ENCODE peak calls at places on chromosomes 3 and 15, in nine cellular contexts. K is coronary artery, O is SK-N-SH, H is neural progenitor cell, E is A549, V is colonic mucosa, A is WERI-Rb-1, Q is body of pancreas, W is GM23338. R is an unnamed sample.

GRCh38 chr15:99158626-99159412 is 53.9 kb downstream of the SYNM start:
- DNase-seq in V (no peak), O (no peak), K (peak; percentile 53), W (no peak), A (no peak), H (no peak), Q (no peak), E (no peak), R (no peak)

GRCh38 chr3:193165431-193166120 is 75.4 kb upstream of the PLAAT1 start:
- DNase-seq in Q (no peak), K (no peak), E (no peak), W (no peak), O (no peak), V (no peak), H (no peak), A (no peak), R (no peak)

GRCh38 chr15:59258317-59258716 is 51.7 kb downstream of the LDHAL6B start:
- DNase-seq in Q (no peak), O (no peak), W (no peak), E (no peak), H (no peak), K (no peak), A (no peak), V (no peak), R (no peak)

GRCh38 chr3:159189994-159190669 is 388.3 kb downstream of the MFSD1 start:
- DNase-seq in H (no peak), W (no peak), E (no peak), O (no peak), K (no peak), A (no peak), Q (no peak), V (no peak), R (no peak)

GRCh38 chr3:142987707-142988106 is 13.7 kb upstream of the U2SURP start:
- DNase-seq in V (no peak), Q (no peak), E (no peak), H (peak; percentile 28), A (peak; percentile 46), K (no peak), O (no peak), W (peak; percentile 36), R (no peak)

GRCh38 chr15:64895285-64896065 is 16.2 kb upstream of the ANKDD1A start:
- DNase-seq in Q (no peak), V (no peak), W (no peak), E (no peak), O (no peak), H (no peak), A (no peak), K (no peak), R (peak; percentile 19)

GRCh38 chr3:9732080-9732752 is 681 bp downstream of the BRPF1 start:
- DNase-seq in K (no peak), A (no peak), H (peak; percentile 38), Q (peak; percentile 17), W (peak; percentile 44), V (peak; percentile 34), E (no peak), O (no peak), R (peak; percentile 36)

GRCh38 chr15:85532689-85533088 is 152.3 kb downstream of the AKAP13 start:
- DNase-seq in Q (peak; percentile 69), E (no peak), H (no peak), O (no peak), W (no peak), K (no peak), V (no peak), A (no peak), R (no peak)

GRCh38 chr3:111851511-111851954 is 7.5 kb upstream of the PHLDB2 start:
- DNase-seq in Q (no peak), A (no peak), O (no peak), W (no peak), E (no peak), V (no peak), H (no peak), K (no peak), R (no peak)

GRCh38 chr15:23073890-23074631 is 34.7 kb upstream of the TUBGCP5 start:
- DNase-seq in H (no peak), W (no peak), V (no peak), E (no peak), A (no peak), K (no peak), O (no peak), Q (peak; percentile 66), R (no peak)

GRCh38 chr15:62578960-62579359 is 413.9 kb upstream of the C2CD4B start:
- DNase-seq in W (no peak), V (no peak), O (no peak), A (no peak), H (no peak), Q (no peak), K (no peak), E (no peak), R (no peak)

GRCh38 chr3:124558898-124559649 is 171.2 kb upstream of the UMPS start:
- DNase-seq in O (peak; percentile 60), Q (peak; percentile 71), H (no peak), E (peak; percentile 81), W (no peak), A (peak; percentile 76), K (peak; percentile 92), V (peak; percentile 87), R (no peak)

GRCh38 chr3:86993704-86994103 is 2.8 kb upstream of the VGLL3 start:
- DNase-seq in Q (no peak), V (no peak), K (no peak), A (no peak), E (peak; percentile 83), W (no peak), H (no peak), O (no peak), R (no peak)

GRCh38 chr3:177446160-177446559 is 248.9 kb upstream of the TBL1XR1 start:
- DNase-seq in Q (no peak), V (peak; percentile 52), A (no peak), O (no peak), H (no peak), W (no peak), K (no peak), E (no peak), R (no peak)

GRCh38 chr3:141412936-141413354 is 44.6 kb downstream of the ZBTB38 start:
- DNase-seq in W (no peak), K (peak; percentile 98), Q (peak; percentile 97), V (peak; percentile 73), H (peak; percentile 60), O (no peak), A (no peak), E (peak; percentile 89), R (no peak)

GRCh38 chr3:111194048-111194447 is 122.4 kb downstream of the NECTIN3 start:
- DNase-seq in K (no peak), W (no peak), A (no peak), V (no peak), Q (no peak), O (no peak), E (no peak), H (no peak), R (no peak)

GRCh38 chr3:135125171-135125801 is 330.2 kb downstream of the EPHB1 start:
- DNase-seq in Q (no peak), V (no peak), W (peak; percentile 77), E (peak; percentile 1), H (peak; percentile 82), A (no peak), K (no peak), O (no peak), R (no peak)

DNA sequence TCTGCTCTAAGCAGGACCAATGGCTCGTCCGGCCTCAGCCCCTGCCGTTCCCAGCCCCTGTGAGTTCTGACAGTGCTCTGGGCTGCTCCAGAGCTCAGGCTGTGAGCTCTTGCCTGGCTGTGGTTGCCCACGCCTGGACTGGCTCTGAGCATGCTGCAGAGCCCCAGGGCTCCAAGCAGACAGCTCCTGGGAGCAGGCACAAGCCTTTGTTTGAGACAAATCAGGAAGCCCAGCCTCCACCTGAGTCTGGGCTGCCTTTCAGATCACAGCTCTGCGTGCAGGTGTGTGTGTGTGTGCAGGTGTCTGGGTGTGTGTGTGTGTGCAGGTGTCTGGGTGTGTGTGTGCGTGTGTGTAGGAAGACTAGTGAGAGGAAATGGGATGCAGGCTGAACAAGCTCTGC is 20.5 kb upstream of the CHCHD6 start:
- DNase-seq in V (no peak), W (no peak), Q (no peak), A (peak; percentile 22), H (no peak), O (peak; percentile 68), E (no peak), K (peak; percentile 54), R (no peak)
- H3K27ac ChIP-seq in V (no peak overlapping the region), W (no peak overlapping the region), Q (no peak overlapping the region), A (peak overlapping the region; percentile 71), H (no peak overlapping the region), O (peak overlapping the region; percentile 70), E (no peak overlapping the region), K (no peak overlapping the region), R (no peak overlapping the region)

GRCh38 chr15:48334260-48334659 is 3.0 kb downstream of the DUT start:
- DNase-seq in E (no peak), W (peak; percentile 33), A (no peak), K (no peak), O (no peak), Q (no peak), H (no peak), V (no peak), R (no peak)
- TF ChIP-seq CTCF in E (no peak), W (peak; percentile 44), A (no peak), K (no peak), O (no peak), Q (no peak), H (peak; percentile 22), V (no peak), R (no peak)

DNA sequence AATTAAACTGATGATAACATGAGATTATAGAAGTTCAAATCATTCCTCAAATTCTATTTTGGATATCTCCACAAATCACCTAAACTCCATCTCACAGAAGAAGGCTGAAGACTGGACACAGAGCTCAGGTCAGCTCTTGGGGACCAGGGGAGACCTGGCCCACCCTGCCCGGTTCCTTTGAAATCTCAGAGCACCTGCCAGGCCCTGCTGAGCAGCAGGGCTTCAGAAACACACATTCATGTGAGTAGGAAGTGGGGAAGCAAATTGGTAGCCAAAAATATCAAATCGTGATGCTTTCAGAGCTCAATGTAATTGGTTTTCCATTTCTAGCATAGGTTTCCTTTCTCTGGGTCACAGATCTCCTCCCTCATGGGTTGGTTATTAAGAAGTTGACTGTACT is 76.2 kb downstream of the OCA2 start:
- DNase-seq in Q (no peak), H (no peak), V (no peak), A (no peak), K (no peak), O (no peak), E (no peak), W (no peak), R (no peak)
- H3K27ac ChIP-seq in Q (no peak overlapping the region), H (no peak overlapping the region), V (no peak overlapping the region), A (no peak overlapping the region), K (no peak overlapping the region), O (no peak overlapping the region), E (no peak overlapping the region), W (no peak overlapping the region), R (no peak overlapping the region)

DNA sequence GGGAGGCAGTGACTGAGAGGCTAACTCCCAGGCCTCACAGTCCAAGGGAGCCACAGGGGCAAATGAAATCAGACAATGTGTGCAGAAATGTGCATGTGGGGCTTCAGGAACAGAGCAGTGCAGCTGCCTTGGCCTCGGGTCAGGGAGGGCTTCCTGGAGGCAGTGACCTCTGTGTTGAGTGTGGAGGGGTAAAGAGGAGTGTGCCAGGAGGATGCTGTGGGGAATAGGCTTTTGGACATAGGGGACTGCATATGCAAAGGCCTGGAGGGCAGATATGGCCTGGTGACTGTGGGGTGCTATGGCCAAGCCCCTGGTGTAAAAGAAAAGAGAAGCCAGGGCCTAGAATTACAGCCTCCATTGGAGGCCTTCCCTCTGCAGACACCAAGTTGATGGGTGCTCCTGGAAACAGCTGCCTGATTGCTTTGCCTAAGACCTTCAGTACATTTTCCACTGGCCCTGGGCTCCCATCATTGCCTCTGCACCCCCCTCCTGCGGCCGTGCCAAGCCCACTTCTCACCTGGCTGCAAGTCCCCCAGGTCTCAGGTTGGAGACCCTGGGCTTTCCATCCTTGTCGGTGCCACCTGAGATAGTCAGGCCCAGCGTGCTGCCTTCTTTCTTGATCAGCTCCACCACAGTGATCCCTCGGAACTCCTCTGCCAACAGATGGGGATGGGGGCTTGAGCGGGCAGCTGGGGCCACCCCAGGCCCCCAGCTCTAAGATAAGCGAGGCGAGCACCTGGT is 15.1 kb downstream of the GRIP2 start:
- DNase-seq in V (no peak), H (no peak), Q (peak; percentile 1), O (no peak), W (no peak), E (no peak), K (no peak), A (peak; percentile 2), R (no peak)
- TF ChIP-seq CTCF in V (no peak), H (no peak), Q (no peak), O (no peak), W (no peak), E (no peak), K (no peak), A (no peak), R (no peak)